ENCODE peak calls at places on chromosome X, in ten cellular contexts. B, Z, M, T, L, O, S, Q, V and A are unnamed samples.
A peak's percentile ranks its signal among the peaks of the same experiment; 100 is the strongest.

GRCh38 chrX:143027262-143027661 is 1.5 kb downstream of the SPANXN4 start:
- DNase-seq in Z (no peak), L (no peak), O (no peak), B (no peak), S (no peak), T (no peak), V (no peak), Q (no peak), M (no peak), A (no peak)

GRCh38 chrX:151713859-151714258 is 2.0 kb upstream of the FATE1 start:
- DNase-seq in M (peak; percentile 82), Z (no peak), B (no peak), L (no peak), T (peak; percentile 18), O (no peak), S (no peak), V (peak; percentile 28), Q (no peak), A (no peak)

GRCh38 chrX:134999469-134999868 is 8.7 kb downstream of the SMIM10 start:
- DNase-seq in B (no peak), M (no peak), S (no peak), V (no peak), Q (no peak), O (no peak), Z (no peak), L (no peak), T (peak; percentile 71), A (no peak)

GRCh38 chrX:47321978-47322377 is 48.4 kb upstream of the ZNF157 start:
- DNase-seq in B (no peak), M (peak; percentile 88), Q (no peak), O (no peak), Z (no peak), V (no peak), S (no peak), L (peak; percentile 29), T (no peak), A (no peak)

GRCh38 chrX:40346379-40346778 is 234.4 kb upstream of the ATP6AP2 start:
- DNase-seq in M (no peak), Q (no peak), V (no peak), O (no peak), S (no peak), T (no peak), L (no peak), B (no peak), Z (no peak), A (no peak)

GRCh38 chrX:45479835-45480422 is 279.3 kb upstream of the DIPK2B start:
- DNase-seq in V (no peak), L (no peak), M (no peak), B (no peak), Z (no peak), O (no peak), T (peak; percentile 58), S (no peak), Q (no peak), A (no peak)

GRCh38 chrX:134137353-134137752 is 99.6 kb upstream of the CCDC160 start:
- DNase-seq in S (no peak), L (no peak), V (no peak), T (no peak), Q (no peak), O (no peak), Z (no peak), M (no peak), B (no peak), A (no peak)

GRCh38 chrX:49291615-49292337 is 11.7 kb upstream of the GAGE10 start:
- DNase-seq in S (peak; percentile 63), M (peak; percentile 92), Z (peak; percentile 66), V (no peak), O (no peak), Q (no peak), T (peak; percentile 70), B (peak; percentile 46), L (peak; percentile 60), A (peak; percentile 21)

GRCh38 chrX:79117078-79117477 is 27.4 kb upstream of the GPR174 start:
- DNase-seq in Q (no peak), S (no peak), L (no peak), O (no peak), Z (no peak), B (no peak), V (no peak), T (peak; percentile 1), M (no peak), A (no peak)

GRCh38 chrX:43949669-43950068 is 23.5 kb downstream of the NDP start:
- DNase-seq in L (peak; percentile 28), T (no peak), Q (no peak), B (peak; percentile 50), O (no peak), V (no peak), Z (peak; percentile 22), M (peak; percentile 89), S (no peak), A (no peak)

GRCh38 chrX:85503258-85504158 is 124.0 kb upstream of the POF1B start:
- DNase-seq in Q (no peak), M (no peak), V (no peak), O (no peak), L (no peak), T (no peak), Z (peak; percentile 15), S (no peak), B (no peak), A (no peak)

GRCh38 chrX:130887392-130887791 is 15.6 kb downstream of the ENOX2 start:
- DNase-seq in M (no peak), S (no peak), L (no peak), Q (no peak), O (no peak), V (no peak), B (no peak), Z (no peak), T (no peak), A (no peak)

GRCh38 chrX:130885508-130885907 is 17.5 kb downstream of the ENOX2 start:
- DNase-seq in B (no peak), S (no peak), M (no peak), T (no peak), V (no peak), Q (no peak), Z (no peak), L (no peak), O (no peak), A (no peak)

GRCh38 chrX:130884627-130885026 is 18.4 kb downstream of the ENOX2 start:
- DNase-seq in S (no peak), M (no peak), B (no peak), V (no peak), Z (no peak), T (no peak), L (no peak), Q (no peak), O (no peak), A (no peak)

GRCh38 chrX:130885996-130886395 is 17.0 kb downstream of the ENOX2 start:
- DNase-seq in S (no peak), M (no peak), Q (no peak), O (no peak), Z (no peak), V (no peak), B (no peak), T (no peak), L (no peak), A (no peak)
- H3K27me3 ChIP-seq in S (no peaks in the 10 kb centered on the region), M (no peaks in the 10 kb centered on the region), Q (peaks cover 3% of the 10 kb centered on the region), O (no peaks in the 10 kb centered on the region), Z (no peaks in the 10 kb centered on the region), V (no peaks in the 10 kb centered on the region), B (no peaks in the 10 kb centered on the region), T (no peaks in the 10 kb centered on the region), L (no peaks in the 10 kb centered on the region), A (no peaks in the 10 kb centered on the region)

DNA sequence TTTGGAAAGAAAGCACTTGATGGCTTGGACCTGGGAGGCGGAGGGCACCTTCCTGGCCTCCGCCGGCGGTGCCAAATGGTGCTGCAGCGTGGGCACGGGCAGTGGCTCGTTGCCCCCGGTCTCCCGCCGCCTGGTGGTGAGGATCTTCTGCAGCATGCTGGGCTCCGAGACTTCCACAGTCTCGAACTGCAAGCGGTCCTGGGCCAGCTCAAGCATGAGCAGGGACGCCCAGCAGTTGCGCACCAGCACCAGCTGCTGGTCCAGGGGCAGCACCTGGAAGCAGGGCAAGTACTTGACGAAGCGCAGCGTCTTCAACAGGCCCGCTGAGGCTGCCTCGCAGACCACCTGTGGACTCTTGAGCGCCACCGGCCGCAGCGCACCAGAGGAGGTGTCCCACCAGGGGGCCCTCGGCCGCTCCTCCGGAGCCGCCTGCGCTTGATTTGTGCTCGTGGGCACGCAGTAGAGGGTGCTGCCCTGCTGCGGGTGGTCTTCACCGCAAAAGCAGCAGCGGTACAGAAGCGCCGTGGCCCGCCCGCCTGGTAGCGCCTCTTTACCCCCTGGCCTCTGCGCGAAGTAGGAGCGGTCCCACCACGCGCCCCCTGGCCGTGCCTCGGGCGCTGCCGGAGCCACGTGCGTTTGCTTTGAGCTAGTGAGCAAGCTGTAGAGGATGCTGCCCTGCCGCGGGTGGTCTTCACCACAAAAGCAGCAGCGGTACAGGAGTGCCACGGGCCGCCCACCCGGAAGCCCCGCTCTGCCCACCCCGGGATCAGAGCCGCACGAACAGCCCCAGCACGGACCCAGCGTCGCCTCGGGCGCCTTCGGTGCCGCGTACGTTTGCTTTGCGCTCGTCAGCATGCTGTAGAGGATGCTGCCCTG is 689 bp downstream of the NR0B1 start:
- DNase-seq in S (no peak), T (peak; percentile 16), Z (no peak), V (no peak), L (peak; percentile 49), Q (no peak), M (peak; percentile 82), B (no peak), O (no peak), A (no peak)
- TF ChIP-seq CTCF in S (no peak), T (peak; percentile 26), Z (no peak), V (no peak), L (no peak), Q (no peak), M (peak; percentile 81), B (no peak), O (no peak), A (peak; percentile 17)

DNA sequence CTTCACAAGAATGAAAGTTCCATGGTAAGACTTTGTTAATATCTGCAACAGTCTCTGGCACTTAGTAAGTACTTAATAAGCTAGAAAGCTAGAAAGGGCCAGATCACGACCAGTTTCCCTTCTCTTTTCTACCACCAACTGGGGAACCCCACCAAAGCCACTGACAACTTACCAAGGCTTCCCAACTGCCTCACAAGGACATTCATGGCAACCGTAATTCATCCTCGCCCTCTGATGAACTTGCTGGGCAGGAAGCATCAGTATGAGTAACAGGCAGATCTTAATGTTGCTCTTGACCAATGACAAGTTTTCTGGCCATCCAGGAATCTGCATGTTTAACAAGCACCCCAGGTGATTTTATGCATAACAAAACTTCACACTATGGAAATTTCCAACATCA is 23.2 kb upstream of the ZCCHC13 start:
- DNase-seq in T (no peak), B (no peak), Q (no peak), Z (no peak), O (no peak), L (no peak), M (no peak), S (no peak), V (no peak), A (peak; percentile 24)
- H3K36me3 ChIP-seq in T (peaks cover 11% of the 10 kb centered on the region), B (no peaks in the 10 kb centered on the region), Q (peaks cover 34% of the 10 kb centered on the region), Z (no peaks in the 10 kb centered on the region), O (no peaks in the 10 kb centered on the region), L (no peaks in the 10 kb centered on the region), M (peaks cover 74% of the 10 kb centered on the region), S (peaks cover 11% of the 10 kb centered on the region), V (peaks cover 46% of the 10 kb centered on the region), A (no peaks in the 10 kb centered on the region)

DNA sequence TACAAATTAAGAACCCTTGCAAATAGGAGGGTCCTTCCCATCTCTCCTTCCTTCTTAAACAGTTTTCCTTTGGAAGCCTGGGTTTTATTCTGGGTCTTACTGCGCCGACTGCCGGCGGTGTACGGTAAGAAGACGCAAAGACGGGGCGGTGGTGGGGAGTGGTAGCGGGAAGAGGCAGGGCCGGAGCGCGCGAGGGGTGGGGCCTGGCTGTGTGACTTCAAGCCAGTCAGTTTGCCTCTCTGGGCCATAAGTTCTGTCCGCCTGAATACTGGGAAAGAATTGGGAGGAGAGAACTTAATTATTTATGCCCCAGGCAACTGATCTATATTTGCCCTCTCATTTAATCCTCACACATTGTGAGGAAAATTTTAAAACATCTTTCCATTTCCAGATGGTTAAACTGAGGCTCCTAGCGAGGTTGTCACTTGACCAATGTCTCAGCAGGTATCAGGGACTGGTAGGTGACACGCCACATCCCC is 726 bp upstream of the KANTR start:
- DNase-seq in M (peak; percentile 88), S (peak; percentile 83), Z (peak; percentile 87), Q (peak; percentile 83), T (peak; percentile 86), V (peak; percentile 91), B (peak; percentile 87), L (peak; percentile 72), O (peak; percentile 48), A (peak; percentile 77)
- H3K27me3 ChIP-seq in M (no peaks in the 10 kb centered on the region), S (peaks cover 3% of the 10 kb centered on the region), Z (no peaks in the 10 kb centered on the region), Q (no peaks in the 10 kb centered on the region), T (no peaks in the 10 kb centered on the region), V (no peaks in the 10 kb centered on the region), B (no peaks in the 10 kb centered on the region), L (no peaks in the 10 kb centered on the region), O (no peaks in the 10 kb centered on the region), A (no peaks in the 10 kb centered on the region)